ENCODE peak calls at places on chromosomes 13 and 19, in four cellular contexts. B is HL-60, R is astrocyte of the cerebellum, J is lower leg skin. S is an unnamed sample.

GRCh38 chr19:6828698-6829633 is 56.5 kb downstream of the VAV1 start:
- DNase-seq in R (no peak), J (peak), B (peak), S (no peak)

GRCh38 chr19:18284710-18285430 is 3.4 kb upstream of the JUND start:
- DNase-seq in J (no peak), B (no peak), R (no peak), S (no peak)

GRCh38 chr19:50025794-50026549 is at the start of gene ZNF473:
- DNase-seq in R (peak), B (peak), J (peak), S (peak)

GRCh38 chr13:111483621-111483987 is 163.2 kb downstream of the TEX29 start:
- DNase-seq in B (no peak), R (no peak), J (no peak), S (no peak)

GRCh38 chr19:2399582-2399981 is 27.8 kb downstream of the TIMM13 start:
- DNase-seq in J (no peak), B (no peak), R (no peak), S (no peak)

GRCh38 chr19:35045667-35046300 is 4.3 kb downstream of the HPN start:
- DNase-seq in R (no peak), J (no peak), B (no peak), S (no peak)

GRCh38 chr19:55325172-55325571 is at the start of gene TMEM150B:
- DNase-seq in J (no peak), R (no peak), B (no peak), S (no peak)

GRCh38 chr13:110925023-110925608 is 10.2 kb upstream of the ANKRD10 start:
- DNase-seq in J (no peak), R (no peak), B (no peak), S (no peak)

GRCh38 chr19:44202470-44202869 is 9.9 kb upstream of the ZNF227 start:
- DNase-seq in B (no peak), R (no peak), J (no peak), S (no peak)

GRCh38 chr19:15464394-15465385 is at the start of gene RASAL3:
- DNase-seq in R (no peak), J (no peak), B (peak), S (no peak)

GRCh38 chr13:62483774-62484173 is 1068.1 kb upstream of the PCDH20 start:
- DNase-seq in B (no peak), R (no peak), J (no peak), S (peak)

GRCh38 chr13:96172066-96172465 is 82.2 kb downstream of the HS6ST3 start:
- DNase-seq in J (no peak), B (no peak), R (no peak), S (no peak)

GRCh38 chr13:47237571-47237970 is 340.7 kb upstream of the HTR2A start:
- DNase-seq in B (no peak), R (no peak), J (no peak), S (no peak)

GRCh38 chr13:52348983-52349780 is 56.8 kb downstream of the THSD1 start:
- DNase-seq in B (no peak), J (no peak), R (no peak), S (peak)

GRCh38 chr19:57227461-57227860 is 3.4 kb upstream of the AURKC start:
- DNase-seq in R (no peak), J (no peak), B (no peak), S (no peak)

GRCh38 chr19:57233207-57233606 is 2.4 kb downstream of the AURKC start:
- DNase-seq in R (no peak), J (no peak), B (no peak), S (no peak)

GRCh38 chr19:57231686-57232085 is 863 bp downstream of the AURKC start:
- DNase-seq in R (no peak), J (no peak), B (no peak), S (no peak)
- TF ChIP-seq CTCF in R (no peak), J (no peak), B (no peak), S (no peak)

GRCh38 chr19:47479701-47480503 is 4.1 kb downstream of the KPTN start:
- DNase-seq in J (no peak), B (no peak), R (no peak), S (no peak)
- H3K4me3 ChIP-seq in J (no peak), B (no peak), R (no peak), S (peak)

DNA sequence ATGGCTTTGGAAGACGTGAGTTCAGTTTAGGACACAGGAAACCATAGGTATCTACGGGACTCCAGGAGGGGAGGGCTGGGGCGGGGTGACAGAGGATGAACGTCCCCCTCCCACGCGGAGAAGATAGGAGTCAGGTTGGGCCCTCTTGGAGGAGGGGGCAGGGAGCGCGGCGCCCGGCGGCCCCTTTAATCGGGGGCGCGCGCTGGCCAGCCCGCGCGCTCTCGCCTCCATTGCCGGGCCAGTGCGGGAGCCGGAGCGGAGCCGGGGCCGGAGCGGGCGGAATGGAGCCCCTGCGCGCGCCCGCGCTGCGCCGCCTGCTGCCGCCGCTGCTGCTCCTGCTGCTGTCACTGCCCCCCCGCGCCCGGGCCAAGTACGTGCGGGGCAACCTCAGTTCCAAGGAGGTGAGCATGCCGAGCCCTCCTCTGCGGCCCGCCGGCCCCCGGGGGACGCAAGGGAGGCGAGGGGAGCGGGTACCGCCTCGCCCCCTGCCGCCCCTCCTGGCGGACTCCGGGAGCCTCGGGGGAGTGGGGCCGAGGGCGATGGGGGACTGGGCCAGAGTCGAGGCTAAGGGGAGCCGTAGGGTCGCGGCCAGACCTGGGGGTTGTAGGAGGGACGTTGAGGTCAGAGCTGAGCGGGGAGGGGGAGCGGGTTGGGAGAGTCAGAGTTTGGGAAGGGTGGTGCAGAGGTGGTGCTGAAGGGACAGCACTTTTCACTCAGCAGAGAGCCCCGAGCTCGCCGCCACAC is at the start of gene TMEM145:
- DNase-seq in J (no peak), B (peak), R (no peak), S (no peak)
- TF ChIP-seq CTCF in J (no peak), B (no peak), R (no peak), S (no peak)

GRCh38 chr13:113021391-113021790 is 52.4 kb downstream of the MCF2L start:
- DNase-seq in B (no peak), J (no peak), R (no peak), S (no peak)

GRCh38 chr13:113020323-113021080 is 51.5 kb downstream of the MCF2L start:
- DNase-seq in R (no peak), B (no peak), J (no peak), S (no peak)

GRCh38 chr13:113023217-113023597 is 54.2 kb downstream of the MCF2L start:
- DNase-seq in R (no peak), J (no peak), B (no peak), S (no peak)

GRCh38 chr13:113022391-113023216 is 53.6 kb downstream of the MCF2L start:
- DNase-seq in R (no peak), J (no peak), B (no peak), S (no peak)

GRCh38 chr13:113021811-113022210 is 52.8 kb downstream of the MCF2L start:
- DNase-seq in R (no peak), B (no peak), J (no peak), S (no peak)
- H3K4me3 ChIP-seq in R (no peak), B (no peak), J (no peak), S (no peak)

GRCh38 chr19:45601524-45602522 is at the start of gene GPR4:
- DNase-seq in B (no peak), J (no peak), R (no peak), S (no peak)
- TF ChIP-seq CTCF in B (no peak), J (no peak), R (no peak), S (no peak)

S was measured in retinal pigment epithelial cell.